ENCODE peak calls at places on chromosomes 13 and 19, in four cellular contexts. V, E, Q and J are unnamed samples.

GRCh38 chr13:99686157-99686572 is 184.9 kb downstream of the TM9SF2 start:
- DNase-seq in V (peak; percentile 4), E (peak; percentile 71), Q (no peak), J (peak; percentile 90)

GRCh38 chr19:46134527-46134926 is 10.0 kb upstream of the IGFL3 start:
- DNase-seq in V (peak; percentile 65), E (no peak), Q (no peak), J (no peak)

GRCh38 chr13:42883142-42883541 is 101.8 kb downstream of the FAM216B start:
- DNase-seq in V (no peak), E (no peak), Q (no peak), J (no peak)

GRCh38 chr13:36912983-36913382 is 7.1 kb downstream of the SMAD9 start:
- DNase-seq in V (peak; percentile 21), E (no peak), Q (no peak), J (no peak)

GRCh38 chr19:35459414-35460082 is 11.5 kb downstream of the FFAR2 start:
- DNase-seq in V (no peak), E (no peak), Q (no peak), J (no peak)

GRCh38 chr19:51090471-51090870 is 7.8 kb upstream of the KLK14 start:
- DNase-seq in V (no peak), E (no peak), Q (no peak), J (no peak)

GRCh38 chr13:23350009-23350408 is 83.5 kb downstream of the SACS start:
- DNase-seq in V (no peak), E (no peak), Q (no peak), J (no peak)

GRCh38 chr13:94173312-94173854 is 306.1 kb downstream of the DCT start:
- DNase-seq in V (peak; percentile 86), E (no peak), Q (no peak), J (no peak)

GRCh38 chr13:41652735-41653361 is 195.5 kb downstream of the RGCC start:
- DNase-seq in V (peak; percentile 79), E (no peak), Q (no peak), J (peak; percentile 42)

GRCh38 chr13:21075303-21076264 is 14.2 kb upstream of the LATS2 start:
- DNase-seq in V (no peak), E (peak; percentile 78), Q (no peak), J (peak; percentile 67)

GRCh38 chr19:19115954-19116353 is 22.3 kb downstream of the TMEM161A start:
- DNase-seq in V (no peak), E (peak; percentile 81), Q (no peak), J (peak; percentile 75)

GRCh38 chr19:6074709-6075403 is 35.4 kb downstream of the RFX2 start:
- DNase-seq in V (no peak), E (no peak), Q (no peak), J (no peak)

GRCh38 chr19:2140193-2140545 is 11.2 kb downstream of the AP3D1 start:
- DNase-seq in V (no peak), E (no peak), Q (no peak), J (no peak)

GRCh38 chr19:17490411-17490810 is 20.1 kb downstream of the SLC27A1 start:
- DNase-seq in V (no peak), E (no peak), Q (no peak), J (no peak)

GRCh38 chr19:3524075-3524842 is 14.7 kb upstream of the TEKTIP1 start:
- DNase-seq in V (no peak), E (no peak), Q (no peak), J (no peak)

GRCh38 chr13:72507394-72508199 is 219.8 kb downstream of the MZT1 start:
- DNase-seq in V (no peak), E (no peak), Q (no peak), J (no peak)

GRCh38 chr19:48745208-48745995 is 1.3 kb downstream of the IZUMO1 start:
- DNase-seq in V (peak; percentile 57), E (peak; percentile 70), Q (no peak), J (peak; percentile 82)

GRCh38 chr13:59120297-59120843 is 1043.4 kb downstream of the DIAPH3 start:
- DNase-seq in V (peak; percentile 60), E (no peak), Q (no peak), J (no peak)

GRCh38 chr13:69010789-69011188 is 1096.8 kb upstream of the ATXN8OS start:
- DNase-seq in V (no peak), E (no peak), Q (no peak), J (no peak)

GRCh38 chr19:47523473-47523872 is 8.6 kb upstream of the NAPA start:
- DNase-seq in V (no peak), E (no peak), Q (no peak), J (no peak)

DNA sequence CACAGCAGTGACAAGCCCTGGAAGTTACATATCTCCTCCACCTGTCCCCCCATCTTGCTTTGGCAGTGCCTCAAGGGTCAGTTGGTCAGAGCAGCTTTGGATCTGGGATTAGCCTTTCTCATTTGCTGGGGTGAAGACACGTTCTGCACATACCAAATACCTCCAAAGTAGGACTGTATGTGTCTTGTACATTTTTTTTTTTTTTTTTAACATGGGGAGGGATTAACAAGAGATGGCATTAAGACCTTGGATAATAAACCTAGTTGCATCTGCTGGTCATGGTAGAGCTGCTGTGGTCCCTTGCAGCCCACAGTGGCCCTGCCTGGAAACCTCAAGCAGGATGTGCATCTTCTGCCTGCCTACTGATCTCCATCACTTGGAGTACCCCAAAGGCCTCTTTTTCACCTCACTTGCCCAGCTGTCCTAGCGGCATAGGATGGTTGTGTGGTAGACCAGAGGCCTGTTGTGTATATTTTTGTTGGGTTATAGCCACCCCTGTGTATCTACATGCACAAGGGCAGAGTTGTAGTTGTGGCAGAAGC is 2.5 kb downstream of the RPS19 start:
- DNase-seq in V (no peak), E (no peak), Q (no peak), J (no peak)
- H3K56ac ChIP-seq in V (no peak overlapping the region), E (no peak overlapping the region), Q (no peak overlapping the region), J (peak overlapping the region; percentile 94)

GRCh38 chr19:38728752-38729541 is 15.3 kb downstream of the CAPN12 start:
- DNase-seq in V (no peak), E (no peak), Q (no peak), J (no peak)
- H3K27ac ChIP-seq in V (no peak overlapping the region), E (no peak overlapping the region), Q (no peak overlapping the region), J (no peak overlapping the region)

GRCh38 chr13:67742478-67742877 is 512.3 kb upstream of the PCDH9 start:
- DNase-seq in V (no peak), E (no peak), Q (no peak), J (peak; percentile 70)
- H3K56ac ChIP-seq in V (no peak overlapping the region), E (no peak overlapping the region), Q (no peak overlapping the region), J (no peak overlapping the region)

DNA sequence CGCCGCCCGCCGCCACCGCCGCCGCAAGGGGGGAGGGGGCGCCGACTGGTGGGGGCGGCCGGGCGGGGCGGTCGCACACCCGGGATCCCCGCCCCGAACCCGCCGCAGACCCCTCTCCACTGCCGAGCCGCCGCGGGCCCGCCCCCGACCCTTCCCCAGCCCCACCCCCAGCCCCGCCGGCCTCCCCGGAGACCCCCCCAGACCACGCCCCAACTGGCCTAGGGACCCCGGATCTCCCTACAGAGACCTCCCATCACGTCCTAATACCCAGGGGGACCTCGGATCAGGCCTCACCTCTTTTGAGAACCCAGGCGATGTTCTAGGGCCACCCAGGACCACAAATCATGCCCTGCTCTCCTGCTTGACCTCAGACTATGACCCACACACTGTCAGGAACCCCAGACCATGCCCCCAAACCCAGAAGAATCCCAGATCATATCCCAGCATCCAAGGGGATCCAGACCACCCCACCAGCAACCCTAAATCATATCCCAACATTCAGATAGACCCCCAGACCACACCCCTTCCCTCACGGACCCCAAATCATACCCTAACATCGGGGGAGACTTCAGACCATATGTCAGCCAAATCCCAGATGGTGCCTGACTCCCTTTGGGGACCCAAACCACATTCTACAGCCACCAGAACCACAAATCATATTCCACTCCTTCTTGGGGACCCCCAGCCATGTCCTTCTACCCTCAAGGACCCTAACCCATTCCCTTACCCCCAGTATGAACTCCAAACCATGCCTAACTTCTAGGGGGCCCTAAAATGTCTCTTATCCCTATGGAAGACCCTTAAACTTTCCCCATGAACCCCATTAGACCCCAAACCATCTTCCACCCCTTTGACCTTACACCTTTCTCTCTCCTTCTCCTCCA is 527 bp upstream of the LRFN1 start:
- DNase-seq in V (no peak), E (no peak), Q (no peak), J (no peak)
- H3K27ac ChIP-seq in V (no peak overlapping the region), E (no peak overlapping the region), Q (no peak overlapping the region), J (no peak overlapping the region)